ENCODE peak calls at places on chromosome 7, in four cellular contexts. U, S, G and X are unnamed samples.

GRCh38 chr7:3439333-3440030 is 138.4 kb downstream of the SDK1 start:
- DNase-seq in G (no peak), U (no peak), S (peak), X (no peak)

GRCh38 chr7:2651336-2651735 is 19.6 kb downstream of the TTYH3 start:
- DNase-seq in S (no peak), U (no peak), G (no peak), X (no peak)

GRCh38 chr7:55020481-55020871 is 1.7 kb downstream of the EGFR start:
- DNase-seq in S (peak), G (no peak), U (no peak), X (peak)

GRCh38 chr7:20964214-20964613 is 177.5 kb upstream of the SP8 start:
- DNase-seq in G (no peak), U (no peak), S (no peak), X (no peak)

GRCh38 chr7:38367301-38367700 is 93.9 kb upstream of the TARP start:
- DNase-seq in G (no peak), S (no peak), U (no peak), X (no peak)

GRCh38 chr7:22666732-22667131 is 60.3 kb upstream of the IL6 start:
- DNase-seq in U (no peak), G (no peak), S (no peak), X (no peak)

GRCh38 chr7:148264933-148265557 is 325.5 kb upstream of the C7orf33 start:
- DNase-seq in U (no peak), S (peak), G (no peak), X (no peak)

GRCh38 chr7:73521636-73522080 is 435 bp downstream of the BAZ1B start:
- DNase-seq in S (peak), G (peak), U (no peak), X (no peak)

GRCh38 chr7:89308535-89308934 is 513.0 kb upstream of the TEX47 start:
- DNase-seq in U (no peak), G (no peak), S (no peak), X (no peak)

GRCh38 chr7:69790915-69791473 is 192.7 kb downstream of the AUTS2 start:
- DNase-seq in G (no peak), U (no peak), S (no peak), X (no peak)

GRCh38 chr7:49643750-49644149 is 129.7 kb upstream of the VWC2 start:
- DNase-seq in G (no peak), S (no peak), U (no peak), X (no peak)

DNA sequence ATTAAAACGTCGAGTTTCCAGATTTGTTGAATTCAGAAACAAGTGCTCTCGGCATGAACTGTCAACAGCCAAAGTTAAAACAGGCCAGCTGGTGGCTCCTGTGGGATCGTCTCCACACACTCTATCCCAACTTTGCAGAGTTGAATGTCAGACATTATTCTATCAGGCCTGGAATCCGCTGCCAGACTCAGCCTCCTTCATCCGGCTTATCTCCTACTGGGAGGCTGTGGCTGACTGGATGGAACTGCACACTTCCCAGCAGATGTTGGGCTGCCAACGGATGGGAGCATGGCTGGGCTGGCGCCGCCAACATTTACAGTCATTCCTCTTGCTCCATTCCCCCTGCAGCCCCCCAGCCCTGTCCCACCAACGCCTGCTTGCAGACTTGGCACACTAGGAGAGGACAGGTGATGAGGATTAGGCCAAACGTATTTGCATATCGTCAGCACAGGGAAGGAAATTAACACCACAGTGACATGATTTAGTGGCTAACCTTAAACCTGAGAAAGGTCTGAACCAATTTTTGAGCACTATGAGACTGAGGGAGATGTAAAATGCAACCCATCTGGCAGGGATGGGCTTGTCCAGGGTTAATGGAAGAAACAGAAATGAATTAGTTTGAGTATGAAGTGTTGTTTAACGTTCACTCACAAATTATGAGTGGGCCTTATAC is 183.5 kb downstream of the TAX1BP1 start:
- DNase-seq in U (no peak), S (no peak), G (no peak), X (no peak)
- TF ChIP-seq CTCF in U (no peak), S (no peak), G (no peak), X (no peak)

GRCh38 chr7:129765352-129765751 is 153.8 kb downstream of the NRF1 start:
- DNase-seq in G (no peak), U (no peak), S (no peak), X (no peak)
- H3K4me3 ChIP-seq in G (no peak), U (no peak), S (no peak), X (no peak)

GRCh38 chr7:26153246-26153822 is 1.3 kb downstream of the NFE2L3 start:
- DNase-seq in U (no peak), S (no peak), G (peak), X (no peak)
- TF ChIP-seq CTCF in U (no peak), S (no peak), G (no peak), X (no peak)

DNA sequence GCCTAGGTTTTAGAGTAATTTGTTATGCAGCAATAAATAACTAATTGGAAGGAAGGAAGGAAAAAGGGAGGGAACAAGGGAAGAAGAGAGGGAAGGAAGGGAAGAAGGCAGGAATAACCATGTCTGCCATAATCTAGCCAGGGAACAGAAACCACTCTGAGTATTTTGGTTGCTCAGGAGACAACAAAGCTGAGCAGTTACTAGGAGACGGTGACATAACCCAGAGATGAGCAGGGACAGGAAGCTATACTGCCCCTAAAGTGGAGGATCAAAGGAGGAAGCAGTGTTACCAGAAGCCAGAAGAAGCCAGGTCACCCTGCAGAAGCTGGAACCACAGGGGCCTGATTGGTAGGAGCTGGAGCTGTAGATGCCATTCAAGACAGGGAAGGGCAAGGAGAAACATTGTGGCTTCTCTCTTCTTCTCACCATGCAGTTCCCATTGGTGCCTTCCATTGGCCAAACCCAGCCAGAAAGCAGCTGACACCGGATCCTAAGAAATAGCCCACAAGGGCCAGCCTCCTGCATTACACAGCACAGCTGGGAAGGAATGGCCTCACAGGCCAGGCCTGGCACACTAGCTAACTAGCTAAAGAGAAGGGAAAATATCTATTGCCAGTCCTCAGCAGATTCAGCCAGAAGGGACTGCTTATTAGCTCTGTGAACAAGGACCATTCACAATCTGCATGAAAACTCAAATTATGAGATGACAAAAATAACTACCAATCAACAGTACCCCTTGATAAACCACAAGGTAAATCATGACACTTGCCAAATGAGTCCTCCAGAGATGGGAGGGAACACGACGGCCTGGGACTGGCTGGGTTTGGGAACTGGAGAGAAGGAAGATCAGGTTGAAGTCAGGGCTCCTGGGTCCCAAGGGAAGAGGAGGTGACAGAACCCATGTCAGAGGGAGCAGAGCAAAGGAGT is 184.5 kb upstream of the NFE2L3 start:
- DNase-seq in U (no peak), S (no peak), G (no peak), X (no peak)
- H3K4me3 ChIP-seq in U (no peak), S (no peak), G (no peak), X (no peak)